ENCODE peak calls at places on chromosome 18, in seven cellular contexts. L is EH; G is type B pancreatic cell; I is activated T-cell treated with anti-CD3 and anti-CD28 coated beads for 1 hour; A is coronary artery; F is stimulated activated CD4-positive, alpha-beta T cell treated with anti-CD3 and anti-CD28 coated beads, Interleukin-2, amount 100 ng/mL, for 48 hours; B is GM19239. T is an unnamed sample.

GRCh38 chr18:63339920-63340484 is 20.4 kb upstream of the BCL2 start:
- DNase-seq in L (peak; percentile 47), G (no peak), I (peak; percentile 24), A (no peak), F (peak; percentile 37), B (no peak), T (peak; percentile 21)

GRCh38 chr18:25915907-25916306 is 174.5 kb downstream of the SS18 start:
- DNase-seq in L (no peak), G (no peak), I (no peak), A (no peak), F (no peak), B (no peak), T (no peak)

GRCh38 chr18:77124452-77124922 is 8.1 kb downstream of the MBP start:
- DNase-seq in L (peak; percentile 30), G (no peak), I (no peak), A (no peak), F (peak; percentile 39), B (no peak), T (no peak)

GRCh38 chr18:60838677-60839076 is 466.1 kb upstream of the MC4R start:
- DNase-seq in L (no peak), G (no peak), I (no peak), A (no peak), F (no peak), B (no peak), T (no peak)

GRCh38 chr18:77144451-77145118 is 12.0 kb upstream of the MBP start:
- DNase-seq in L (peak; percentile 32), G (no peak), I (no peak), A (no peak), F (no peak), B (no peak), T (no peak)

GRCh38 chr18:46320928-46321855 is 217.0 kb downstream of the HAUS1 start:
- DNase-seq in L (peak; percentile 67), G (no peak), I (no peak), A (no peak), F (no peak), B (no peak), T (no peak)

GRCh38 chr18:42792731-42793130 is 322.8 kb downstream of the RIT2 start:
- DNase-seq in L (no peak), G (no peak), I (no peak), A (no peak), F (no peak), B (no peak), T (no peak)

GRCh38 chr18:60157810-60158209 is 214.8 kb downstream of the MC4R start:
- DNase-seq in L (no peak), G (no peak), I (no peak), A (no peak), F (no peak), B (no peak), T (no peak)

GRCh38 chr18:11884396-11885030 is 23.6 kb downstream of the MPPE1 start:
- DNase-seq in L (no peak), G (no peak), I (no peak), A (no peak), F (no peak), B (no peak), T (no peak)

GRCh38 chr18:36717422-36718110 is 111.2 kb downstream of the TPGS2 start:
- DNase-seq in L (no peak), G (no peak), I (no peak), A (no peak), F (no peak), B (no peak), T (no peak)

GRCh38 chr18:46609048-46609447 is 48.0 kb downstream of the LOXHD1 start:
- DNase-seq in L (no peak), G (no peak), I (no peak), A (no peak), F (no peak), B (no peak), T (no peak)

GRCh38 chr18:50301074-50301473 is 13.6 kb upstream of the CXXC1 start:
- DNase-seq in L (no peak), G (no peak), I (no peak), A (no peak), F (no peak), B (no peak), T (no peak)

GRCh38 chr18:75582940-75583339 is 155.4 kb upstream of the SMIM21 start:
- DNase-seq in L (no peak), G (no peak), I (no peak), A (no peak), F (no peak), B (no peak), T (no peak)

GRCh38 chr18:57837917-57838548 is 34.9 kb upstream of the ATP8B1 start:
- DNase-seq in L (no peak), G (no peak), I (no peak), A (no peak), F (peak; percentile 19), B (no peak), T (peak; percentile 40)

GRCh38 chr18:57839942-57840381 is 36.8 kb upstream of the ATP8B1 start:
- DNase-seq in L (peak; percentile 87), G (no peak), I (no peak), A (no peak), F (no peak), B (no peak), T (no peak)

GRCh38 chr18:58865009-58865345 is 300 bp downstream of the ZNF532 start:
- DNase-seq in L (peak; percentile 74), G (no peak), I (no peak), A (no peak), F (no peak), B (no peak), T (no peak)

GRCh38 chr18:29164020-29164706 is 987.2 kb upstream of the CDH2 start:
- DNase-seq in L (peak; percentile 96), G (no peak), I (no peak), A (no peak), F (no peak), B (no peak), T (no peak)

GRCh38 chr18:21141678-21142422 is 30.2 kb upstream of the ROCK1 start:
- DNase-seq in L (peak; percentile 61), G (no peak), I (no peak), A (no peak), F (no peak), B (no peak), T (no peak)

GRCh38 chr18:702957-703659 is 9.3 kb downstream of the ENOSF1 start:
- DNase-seq in L (peak; percentile 88), G (peak; percentile 43), I (no peak), A (no peak), F (no peak), B (no peak), T (no peak)

GRCh38 chr18:46706968-46707367 is 49.9 kb downstream of the ST8SIA5 start:
- DNase-seq in L (peak; percentile 2), G (no peak), I (no peak), A (no peak), F (no peak), B (no peak), T (no peak)

GRCh38 chr18:47724186-47724975 is 206.1 kb downstream of the SMAD2 start:
- DNase-seq in L (no peak), G (no peak), I (no peak), A (no peak), F (no peak), B (no peak), T (no peak)

GRCh38 chr18:41389936-41390667 is 564.9 kb upstream of the PIK3C3 start:
- DNase-seq in L (no peak), G (no peak), I (no peak), A (no peak), F (no peak), B (no peak), T (no peak)

GRCh38 chr18:70019136-70019535 is 71.5 kb upstream of the CD226 start:
- DNase-seq in L (no peak), G (no peak), I (no peak), A (no peak), F (no peak), B (no peak), T (no peak)

GRCh38 chr18:58038063-58038462 is 6.0 kb upstream of the NEDD4L start:
- DNase-seq in L (no peak), G (no peak), I (no peak), A (no peak), F (no peak), B (no peak), T (no peak)

GRCh38 chr18:80239830-80240229 is 7.5 kb downstream of the PARD6G start:
- DNase-seq in L (no peak), G (no peak), I (no peak), A (no peak), F (no peak), B (no peak), T (no peak)

GRCh38 chr18:49011291-49011746 is 60.6 kb upstream of the SMAD7 start:
- DNase-seq in L (no peak), G (no peak), I (no peak), A (no peak), F (no peak), B (no peak), T (no peak)

GRCh38 chr18:49062832-49063226 is 112.1 kb upstream of the SMAD7 start:
- DNase-seq in L (no peak), G (no peak), I (no peak), A (no peak), F (no peak), B (no peak), T (no peak)

GRCh38 chr18:34458371-34458770 is 233.7 kb upstream of the NOL4 start:
- DNase-seq in L (no peak), G (no peak), I (no peak), A (no peak), F (no peak), B (no peak), T (no peak)

T was measured in memory B cell.